ENCODE peak calls at places on chromosomes 3 and 15, in five cellular contexts. I is mucosa of descending colon, C is K562, O is cardiac fibroblast, N is BJ. Y is an unnamed sample.

GRCh38 chr3:44991326-44991725 is 15.3 kb downstream of the EXOSC7 start:
- DNase-seq in I (no peak), C (no peak), O (no peak), N (no peak), Y (no peak)

GRCh38 chr15:62104846-62105245 is 38.1 kb downstream of the C2CD4A start:
- DNase-seq in I (no peak), C (no peak), O (no peak), N (no peak), Y (no peak)

GRCh38 chr15:73139416-73140082 is 87.3 kb downstream of the NEO1 start:
- DNase-seq in I (no peak), C (no peak), O (peak; percentile 34), N (no peak), Y (no peak)

GRCh38 chr15:91471410-91471993 is 371.4 kb downstream of the SV2B start:
- DNase-seq in I (no peak), C (peak; percentile 72), O (no peak), N (no peak), Y (no peak)

GRCh38 chr3:18405141-18405540 is 20.0 kb downstream of the SATB1 start:
- DNase-seq in I (no peak), C (no peak), O (no peak), N (no peak), Y (no peak)

GRCh38 chr3:69951616-69952015 is 47.9 kb upstream of the SAMMSON start:
- DNase-seq in I (no peak), C (no peak), O (no peak), N (no peak), Y (no peak)

GRCh38 chr3:187958432-187959003 is 195.4 kb upstream of the LPP start:
- DNase-seq in I (peak; percentile 46), C (no peak), O (no peak), N (no peak), Y (no peak)

GRCh38 chr3:176351408-176351807 is 845.9 kb downstream of the TBL1XR1 start:
- DNase-seq in I (no peak), C (no peak), O (peak; percentile 1), N (peak; percentile 31), Y (no peak)

GRCh38 chr15:65263313-65263712 is 23.4 kb downstream of the PARP16 start:
- DNase-seq in I (no peak), C (no peak), O (no peak), N (no peak), Y (no peak)

GRCh38 chr15:43204016-43204901 is 16.6 kb downstream of the EPB42 start:
- DNase-seq in I (peak; percentile 49), C (peak; percentile 68), O (peak; percentile 62), N (no peak), Y (peak; percentile 60)

GRCh38 chr3:100710355-100711198 is 1.3 kb downstream of the TFG start:
- DNase-seq in I (peak; percentile 60), C (peak; percentile 79), O (peak; percentile 71), N (no peak), Y (peak; percentile 33)

GRCh38 chr3:15982667-15983145 is 184.9 kb upstream of the ANKRD28 start:
- DNase-seq in I (no peak), C (no peak), O (peak; percentile 85), N (peak; percentile 81), Y (no peak)

GRCh38 chr15:36911322-36911944 is 188.9 kb downstream of the MEIS2 start:
- DNase-seq in I (no peak), C (no peak), O (peak; percentile 71), N (no peak), Y (no peak)

GRCh38 chr3:42020681-42021307 is 58.9 kb upstream of the ULK4 start:
- DNase-seq in I (no peak), C (no peak), O (peak; percentile 56), N (no peak), Y (no peak)

GRCh38 chr15:27527490-27528067 is 556.6 kb downstream of the GABRG3 start:
- DNase-seq in I (no peak), C (no peak), O (no peak), N (no peak), Y (no peak)

GRCh38 chr3:192869131-192870027 is 48.3 kb downstream of the MB21D2 start:
- DNase-seq in I (no peak), C (no peak), O (peak; percentile 47), N (no peak), Y (no peak)

GRCh38 chr3:42139740-42140453 is 48.7 kb downstream of the TRAK1 start:
- DNase-seq in I (no peak), C (no peak), O (no peak), N (no peak), Y (no peak)

GRCh38 chr15:90637693-90638092 is 79.5 kb upstream of the BLM start:
- DNase-seq in I (no peak), C (no peak), O (no peak), N (no peak), Y (no peak)

GRCh38 chr3:46113608-46114007 is 86.3 kb upstream of the XCR1 start:
- DNase-seq in I (no peak), C (no peak), O (no peak), N (no peak), Y (no peak)

GRCh38 chr3:30343067-30343831 is 263.2 kb upstream of the TGFBR2 start:
- DNase-seq in I (no peak), C (no peak), O (no peak), N (no peak), Y (no peak)

GRCh38 chr3:8668216-8668615 is 23.6 kb upstream of the SSUH2 start:
- DNase-seq in I (no peak), C (no peak), O (no peak), N (peak; percentile 34), Y (no peak)

GRCh38 chr3:166013073-166013679 is 176.0 kb upstream of the BCHE start:
- DNase-seq in I (no peak), C (peak; percentile 43), O (peak; percentile 32), N (no peak), Y (peak; percentile 41)

GRCh38 chr3:123026551-123027291 is 842 bp downstream of the SEMA5B start:
- DNase-seq in I (peak; percentile 49), C (no peak), O (no peak), N (no peak), Y (peak; percentile 36)

GRCh38 chr15:94135748-94136147 is 95.6 kb upstream of the MCTP2 start:
- DNase-seq in I (no peak), C (no peak), O (no peak), N (no peak), Y (no peak)
- TF ChIP-seq CTCF in I (no peak), C (no peak), O (no peak), N (peak; percentile 10), Y (no peak)

GRCh38 chr3:129553771-129554170 is 10.8 kb downstream of the H1-8 start:
- DNase-seq in I (no peak), C (peak; percentile 41), O (no peak), N (no peak), Y (no peak)

GRCh38 chr3:129553171-129553570 is 10.2 kb downstream of the H1-8 start:
- DNase-seq in I (no peak), C (no peak), O (no peak), N (no peak), Y (no peak)

GRCh38 chr3:129549805-129550204 is 6.8 kb downstream of the H1-8 start:
- DNase-seq in I (no peak), C (no peak), O (no peak), N (no peak), Y (no peak)

GRCh38 chr3:129554356-129555120 is 11.6 kb downstream of the H1-8 start:
- DNase-seq in I (no peak), C (no peak), O (no peak), N (no peak), Y (no peak)

DNA sequence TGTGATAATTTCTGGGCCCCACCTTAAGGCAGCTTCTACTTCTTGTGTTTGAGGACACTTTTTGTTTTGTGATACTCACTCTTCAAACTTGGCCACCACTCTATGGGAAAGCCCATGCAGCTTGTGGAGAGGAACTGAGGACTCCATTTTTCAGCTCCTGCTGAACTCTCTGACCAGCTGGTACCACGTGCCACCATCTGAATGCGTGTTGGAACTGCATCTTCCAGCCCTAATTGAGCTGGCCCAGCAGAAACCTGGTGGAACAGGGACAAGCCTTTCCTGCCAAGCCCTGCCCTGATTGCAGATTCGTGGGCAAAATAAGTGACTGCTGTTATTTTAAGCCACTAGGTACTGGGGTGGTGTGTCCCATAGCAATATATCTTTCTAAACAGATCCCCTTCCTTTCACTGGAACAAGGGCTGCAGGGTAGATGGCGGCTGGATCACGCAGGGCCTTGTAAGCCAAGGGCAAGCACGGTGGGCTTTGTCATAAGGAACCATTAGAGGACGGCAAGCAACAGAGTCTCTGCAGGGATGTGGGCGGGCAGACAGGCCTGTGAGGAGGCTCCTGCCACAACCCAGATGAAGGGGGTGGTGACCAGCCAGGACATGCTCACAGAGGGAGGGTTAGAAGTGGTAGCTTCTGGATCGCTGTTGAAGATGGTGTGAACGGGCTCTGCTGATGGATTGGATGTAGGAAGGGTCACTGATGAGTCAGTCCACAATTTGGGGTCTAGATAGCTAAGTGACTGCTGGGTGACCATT is 9.5 kb downstream of the H1-8 start:
- DNase-seq in I (no peak), C (no peak), O (no peak), N (no peak), Y (no peak)
- TF ChIP-seq CTCF in I (no peak), C (no peak), O (no peak), N (no peak), Y (no peak)

GRCh38 chr3:147616998-147617619 is 207.9 kb downstream of the ZIC1 start:
- DNase-seq in I (no peak), C (peak; percentile 1), O (peak; percentile 33), N (no peak), Y (no peak)
- TF ChIP-seq CTCF in I (no peak), C (no peak), O (peak; percentile 34), N (peak; percentile 49), Y (peak; percentile 83)

DNA sequence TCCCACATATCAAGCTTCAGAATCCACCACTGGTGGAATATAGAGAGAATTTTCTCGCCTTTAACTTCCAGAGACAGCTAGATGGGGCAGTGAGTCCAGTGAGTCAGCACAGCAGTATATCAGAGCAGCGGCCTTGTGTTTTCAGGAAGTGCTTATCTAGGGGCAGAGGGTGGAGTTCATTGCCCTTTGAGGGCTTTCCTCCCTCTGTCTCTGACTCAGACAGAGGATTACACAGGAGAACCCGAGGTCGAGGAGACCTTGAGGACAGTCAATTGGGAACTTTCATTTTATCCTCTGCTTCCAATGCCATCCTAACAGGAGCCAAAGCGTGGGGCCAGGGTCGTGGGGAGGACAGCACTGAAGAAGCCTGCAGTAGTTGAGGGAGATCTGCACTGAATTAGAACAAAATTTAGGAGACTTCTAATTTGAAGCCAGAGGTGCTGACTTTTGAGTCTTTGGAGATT is 109.6 kb upstream of the UMPS start:
- DNase-seq in I (peak; percentile 46), C (peak; percentile 93), O (peak; percentile 51), N (no peak), Y (peak; percentile 20)
- TF ChIP-seq CTCF in I (no peak), C (no peak), O (no peak), N (no peak), Y (no peak)

DNA sequence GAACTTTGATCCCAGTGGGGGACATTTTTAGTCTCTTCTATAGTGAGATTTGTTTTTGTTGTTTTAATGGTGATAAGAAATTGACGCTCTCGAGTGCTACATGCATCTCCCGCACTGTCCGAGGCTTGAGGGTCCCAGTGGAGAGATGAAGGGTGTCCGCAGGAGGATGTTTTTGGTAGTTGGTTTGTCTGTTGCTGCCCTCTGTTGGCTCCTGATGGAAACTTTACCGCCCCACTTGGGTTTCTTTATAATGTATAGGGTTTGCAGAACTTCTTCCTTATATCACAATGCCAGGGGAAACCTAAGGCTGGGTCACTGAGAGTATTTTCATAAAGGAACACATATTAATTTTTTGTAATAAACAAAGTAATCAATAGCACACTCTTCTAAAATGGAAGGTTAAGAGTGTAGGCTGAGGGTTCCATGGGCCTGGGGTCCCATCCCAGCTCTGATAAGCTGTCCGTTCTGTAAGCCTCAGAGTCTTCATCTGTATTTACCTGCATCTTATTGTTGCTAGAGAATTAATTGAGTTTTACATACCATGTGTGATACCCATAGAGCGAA is 185.3 kb upstream of the FEZF2 start:
- DNase-seq in I (no peak), C (peak; percentile 12), O (peak; percentile 39), N (no peak), Y (peak; percentile 49)
- TF ChIP-seq CTCF in I (no peak), C (peak; percentile 38), O (peak; percentile 64), N (peak; percentile 52), Y (peak; percentile 60)

Y was measured in endothelial cell.